ENCODE peak calls at places on chromosomes 16 and 17, in six cellular contexts. A is psoas muscle, J is brain microvascular endothelial cell, E is Calu3, T is GM13976, K is OCI-LY7. O is an unnamed sample.
A peak's percentile ranks its signal among the peaks of the same experiment; 100 is the strongest.

GRCh38 chr17:44198721-44199552 is 747 bp downstream of the ATXN7L3 start:
- DNase-seq in A (peak; percentile 80), J (no peak), E (peak; percentile 75), T (peak; percentile 92), K (peak; percentile 77), O (no peak)

GRCh38 chr17:64492481-64493109 is 4.3 kb downstream of the POLG2 start:
- DNase-seq in A (no peak), J (no peak), E (no peak), T (no peak), K (peak; percentile 44), O (no peak)

GRCh38 chr16:17476414-17477259 is 5.9 kb upstream of the XYLT1 start:
- DNase-seq in A (no peak), J (peak; percentile 27), E (peak; percentile 65), T (peak; percentile 62), K (peak; percentile 77), O (no peak)

GRCh38 chr17:72588961-72589360 is 468.1 kb downstream of the SOX9 start:
- DNase-seq in A (no peak), J (peak; percentile 40), E (peak; percentile 57), T (no peak), K (no peak), O (no peak)

GRCh38 chr17:2598166-2598565 is 4.7 kb downstream of the PAFAH1B1 start:
- DNase-seq in A (no peak), J (peak; percentile 17), E (no peak), T (no peak), K (no peak), O (no peak)

GRCh38 chr16:72530434-72530833 is 358.5 kb upstream of the PMFBP1 start:
- DNase-seq in A (no peak), J (peak; percentile 81), E (no peak), T (no peak), K (no peak), O (no peak)

GRCh38 chr16:74700206-74701040 is at the start of gene MLKL:
- DNase-seq in A (peak; percentile 72), J (peak; percentile 16), E (peak; percentile 78), T (peak; percentile 69), K (peak; percentile 53), O (no peak)

GRCh38 chr17:27315322-27315721 is 21.4 kb downstream of the WSB1 start:
- DNase-seq in A (peak; percentile 89), J (peak; percentile 94), E (no peak), T (no peak), K (no peak), O (no peak)

GRCh38 chr17:31413871-31414589 is 22.6 kb downstream of the RAB11FIP4 start:
- DNase-seq in A (no peak), J (peak; percentile 59), E (no peak), T (no peak), K (no peak), O (no peak)

GRCh38 chr16:68265078-68265925 is 976 bp downstream of the SLC7A6 start:
- DNase-seq in A (peak; percentile 91), J (peak; percentile 50), E (peak; percentile 51), T (no peak), K (peak; percentile 54), O (no peak)

GRCh38 chr17:36945959-36946725 is 2.6 kb upstream of the AATF start:
- DNase-seq in A (no peak), J (no peak), E (no peak), T (no peak), K (no peak), O (no peak)

GRCh38 chr17:48004973-48005372 is 32.6 kb downstream of the COPZ2 start:
- DNase-seq in A (no peak), J (no peak), E (no peak), T (no peak), K (no peak), O (no peak)

GRCh38 chr16:17026600-17027242 is 444.0 kb downstream of the XYLT1 start:
- DNase-seq in A (no peak), J (no peak), E (no peak), T (peak; percentile 29), K (no peak), O (no peak)

GRCh38 chr17:14902803-14903202 is 362.3 kb downstream of the PMP22 start:
- DNase-seq in A (no peak), J (no peak), E (no peak), T (no peak), K (no peak), O (no peak)

GRCh38 chr17:77887110-77887463 is 71.4 kb upstream of the TNRC6C start:
- DNase-seq in A (no peak), J (no peak), E (no peak), T (no peak), K (no peak), O (no peak)
- TF ChIP-seq CTCF in A (no peak), J (no peak), E (no peak), T (no peak), K (no peak), O (no peak)

DNA sequence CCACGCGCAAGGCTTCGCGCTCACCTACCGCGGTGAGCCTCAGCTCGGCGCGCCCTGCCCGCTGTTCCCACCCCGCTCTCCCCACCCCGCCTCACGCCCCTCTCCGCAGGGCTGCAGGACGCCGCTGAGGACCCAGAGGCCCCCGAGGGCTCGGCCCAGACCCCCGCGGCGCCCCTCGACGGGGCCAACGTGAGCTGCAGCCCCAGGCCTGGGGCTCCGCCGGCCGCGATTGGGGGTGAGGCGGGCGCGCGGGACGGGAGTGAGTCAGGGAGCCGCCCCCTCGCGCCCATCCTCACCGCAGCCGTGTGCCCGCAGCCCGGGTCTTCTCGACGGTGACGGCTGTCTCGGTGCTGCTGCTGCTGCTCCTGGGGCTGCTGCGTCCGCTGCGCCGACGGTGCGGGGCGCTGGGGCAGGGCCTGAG is 1.9 kb upstream of the PAQR4 start:
- DNase-seq in A (no peak), J (no peak), E (no peak), T (no peak), K (no peak), O (no peak)
- TF ChIP-seq CTCF in A (no peak), J (no peak), E (no peak), T (no peak), K (no peak), O (no peak)

GRCh38 chr16:1822801-1823200 is 3.8 kb downstream of the HAGH start:
- DNase-seq in A (no peak), J (no peak), E (no peak), T (no peak), K (no peak), O (no peak)

GRCh38 chr16:1821861-1822611 is 4.6 kb downstream of the HAGH start:
- DNase-seq in A (no peak), J (no peak), E (no peak), T (no peak), K (no peak), O (no peak)

GRCh38 chr16:1825381-1825863 is 1.2 kb downstream of the HAGH start:
- DNase-seq in A (no peak), J (no peak), E (no peak), T (no peak), K (no peak), O (no peak)

GRCh38 chr16:1825864-1826690 is 548 bp downstream of the HAGH start:
- DNase-seq in A (no peak), J (no peak), E (peak; percentile 68), T (peak; percentile 89), K (peak; percentile 49), O (no peak)

DNA sequence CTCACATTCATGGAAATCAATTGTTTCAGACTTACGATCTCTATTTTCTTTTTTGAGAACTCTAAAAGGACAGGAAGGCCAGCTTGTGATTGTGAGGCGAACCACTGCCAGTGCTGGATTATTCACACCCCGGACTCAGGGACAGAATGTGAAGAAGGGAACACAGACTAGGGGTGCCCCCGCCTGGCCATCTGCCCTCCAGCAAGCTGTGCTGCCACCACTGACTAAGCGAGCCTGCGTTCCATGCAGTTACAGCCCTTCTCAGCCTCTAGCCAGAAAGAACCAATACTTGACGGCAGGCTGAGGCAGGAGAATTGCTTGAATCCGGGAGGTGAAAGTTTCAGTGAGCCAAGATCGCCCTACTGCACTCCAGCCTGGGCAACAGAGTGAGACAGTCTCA is 2.8 kb downstream of the HAGH start:
- DNase-seq in A (no peak), J (peak; percentile 37), E (peak; percentile 60), T (peak; percentile 54), K (peak; percentile 66), O (no peak)
- TF ChIP-seq CTCF in A (no peak), J (peak; percentile 58), E (no peak), T (no peak), K (peak; percentile 73), O (peak; percentile 21)

GRCh38 chr17:688100-688989 is 26.3 kb downstream of the VPS53 start:
- DNase-seq in A (no peak), J (peak; percentile 40), E (no peak), T (no peak), K (peak; percentile 2), O (no peak)
- TF ChIP-seq CTCF in A (no peak), J (peak; percentile 52), E (no peak), T (no peak), K (peak; percentile 33), O (peak; percentile 63)

O was measured in type B pancreatic cell.